ENCODE peak calls at places on chromosomes 5 and 9, in seven cellular contexts. T is GM23338, O is DND-41, N is HCT116, S is PC-3, P is astrocyte, F is MM.1S. K is an unnamed sample. For H3K36me3, the result is how much of the 10 kb centered on the place peaks cover.

GRCh38 chr5:163938595-163938994 is 433.2 kb downstream of the MAT2B start:
- DNase-seq in F (no peak), S (no peak), P (no peak), O (no peak), N (no peak), T (no peak), K (peak)

GRCh38 chr9:23775549-23775948 is 50.5 kb downstream of the ELAVL2 start:
- DNase-seq in T (no peak), F (no peak), N (no peak), S (peak), P (no peak), O (no peak), K (no peak)

GRCh38 chr5:154071799-154072781 is 33.3 kb downstream of the MFAP3 start:
- DNase-seq in O (peak), F (peak), T (peak), S (peak), N (peak), P (peak), K (peak)

GRCh38 chr5:138032028-138032571 is 779 bp downstream of the FAM13B start:
- DNase-seq in O (no peak), S (peak), N (no peak), T (peak), F (peak), P (peak), K (peak)

GRCh38 chr5:66477591-66477990 is 118.6 kb upstream of the MAST4 start:
- DNase-seq in S (no peak), F (no peak), O (no peak), P (no peak), N (no peak), T (no peak), K (no peak)

GRCh38 chr9:12166511-12166910 is 526.7 kb upstream of the TYRP1 start:
- DNase-seq in P (no peak), N (no peak), T (no peak), O (no peak), S (no peak), F (no peak), K (no peak)

GRCh38 chr9:115328228-115328627 is 210.3 kb upstream of the TNC start:
- DNase-seq in S (no peak), T (no peak), F (no peak), P (peak), O (no peak), N (no peak), K (peak)

GRCh38 chr9:90888941-90889340 is 87.3 kb downstream of the SYK start:
- DNase-seq in P (no peak), T (no peak), N (no peak), F (no peak), O (no peak), S (no peak), K (no peak)

GRCh38 chr5:73666891-73667290 is 40.9 kb downstream of the ARHGEF28 start:
- DNase-seq in S (no peak), N (no peak), P (no peak), T (no peak), F (no peak), O (no peak), K (no peak)

GRCh38 chr5:73668422-73669116 is 42.6 kb downstream of the ARHGEF28 start:
- DNase-seq in O (no peak), S (no peak), T (no peak), F (peak), N (no peak), P (no peak), K (no peak)

GRCh38 chr5:73664796-73665195 is 38.8 kb downstream of the ARHGEF28 start:
- DNase-seq in F (no peak), S (no peak), T (no peak), P (no peak), N (no peak), O (no peak), K (no peak)

GRCh38 chr5:73672130-73672529 is 46.1 kb downstream of the ARHGEF28 start:
- DNase-seq in P (no peak), O (no peak), S (no peak), T (no peak), N (no peak), F (no peak), K (no peak)

GRCh38 chr5:73668017-73668416 is 42.0 kb downstream of the ARHGEF28 start:
- DNase-seq in F (peak), O (no peak), T (no peak), S (no peak), P (no peak), N (no peak), K (no peak)
- H2AFZ ChIP-seq in F (peak), O (no peak), T (no peak), S (no peak), P (no peak), N (no peak), K (no peak)

DNA sequence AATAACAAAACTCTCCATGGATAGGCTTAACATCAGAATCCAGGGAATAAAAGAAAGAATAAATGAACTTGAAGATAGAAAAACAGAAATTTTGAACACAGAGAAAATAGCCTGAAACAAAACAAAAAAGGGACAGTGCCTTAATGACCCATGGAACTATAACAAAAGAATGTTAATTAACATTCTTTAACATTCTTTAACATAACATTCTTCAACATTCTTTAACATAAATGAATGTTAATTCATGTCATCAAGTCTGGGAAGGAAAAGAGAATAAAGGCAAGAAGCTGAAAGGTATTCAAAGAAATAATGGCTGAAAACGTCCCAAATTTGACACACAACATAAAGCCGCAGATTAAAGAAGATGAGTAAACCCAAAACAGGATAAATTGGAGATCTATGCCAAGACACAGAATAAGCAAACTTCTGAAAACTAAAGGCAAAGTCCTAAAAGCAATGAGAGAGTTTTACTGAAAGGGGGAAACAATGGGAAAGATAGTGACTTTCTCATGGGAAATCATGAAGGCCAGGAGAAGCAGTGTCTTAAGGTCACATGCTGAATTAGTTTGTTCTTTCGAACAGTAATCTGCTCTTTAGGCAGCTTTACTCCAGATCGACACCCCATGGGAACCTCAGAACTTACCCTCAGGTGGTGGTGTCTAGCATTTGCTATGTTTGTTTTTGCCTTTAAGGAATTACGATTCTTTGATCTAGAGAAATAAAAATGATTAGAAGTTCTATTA is 483.0 kb downstream of the KDM4C start:
- DNase-seq in P (no peak), F (no peak), S (no peak), N (no peak), O (no peak), T (peak), K (no peak)
- TF ChIP-seq EZH2 in P (no peak), F (no peak), S (no peak), N (no peak), O (no peak), T (no peak), K (no peak)

GRCh38 chr5:169647566-169647965 is 10.5 kb downstream of the DOCK2 start:
- DNase-seq in N (no peak), T (no peak), P (no peak), O (peak), S (no peak), F (peak), K (no peak)
- H3K36me3 ChIP-seq in N (under half), T (under half), P (under half), O (under half), S (under half), F (under half), K (under half)

DNA sequence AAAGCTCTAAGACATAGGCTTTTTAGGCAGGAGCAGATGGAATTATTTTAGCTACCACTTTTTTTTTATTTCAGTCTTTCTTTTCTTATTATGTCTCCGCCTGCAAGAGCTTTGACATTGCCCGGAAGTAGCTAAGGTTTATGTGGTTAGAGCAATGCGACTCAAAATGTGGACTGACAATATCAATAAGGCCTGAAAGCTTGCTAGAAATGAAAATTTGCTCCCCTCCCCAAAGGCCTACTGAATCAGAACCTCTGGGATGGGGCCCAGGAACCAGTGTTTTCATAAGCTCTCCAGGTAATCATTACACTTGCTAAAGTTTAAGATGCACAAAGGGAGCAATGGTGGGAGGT is 81.2 kb downstream of the SUSD1 start:
- DNase-seq in T (no peak), S (no peak), F (no peak), N (no peak), P (no peak), O (no peak), K (no peak)
- H2AFZ ChIP-seq in T (no peak), S (no peak), F (no peak), N (no peak), P (no peak), O (no peak), K (no peak)

GRCh38 chr9:127004946-127005769 is 90.6 kb downstream of the RALGPS1 start:
- DNase-seq in O (peak), P (peak), S (peak), F (peak), N (no peak), T (no peak), K (peak)

GRCh38 chr9:126999315-127000068 is 84.9 kb downstream of the RALGPS1 start:
- DNase-seq in S (no peak), N (no peak), P (no peak), F (peak), O (no peak), T (no peak), K (no peak)
- TF ChIP-seq EZH2 in S (no peak), N (no peak), P (no peak), F (no peak), O (no peak), T (no peak), K (no peak)

DNA sequence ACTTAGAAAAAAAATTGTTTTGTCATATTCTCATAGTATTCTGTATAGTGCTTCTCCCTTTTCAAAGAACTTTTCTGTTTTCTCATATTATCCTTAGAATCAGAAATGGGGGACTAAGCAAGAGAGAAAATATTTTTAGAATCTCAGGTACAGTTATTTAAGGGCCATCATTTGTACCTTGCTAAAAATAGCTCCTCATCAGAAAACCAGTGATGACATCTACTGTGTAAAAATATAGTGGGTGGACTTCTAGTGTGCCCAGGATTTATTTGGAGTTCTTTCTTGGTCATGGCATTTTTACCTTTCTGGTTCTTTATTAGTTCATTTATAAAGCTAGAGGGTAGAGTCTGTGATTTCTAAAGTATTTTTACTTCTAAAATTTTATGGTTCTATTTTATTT is 82.5 kb downstream of the CSNK1G3 start:
- DNase-seq in T (no peak), O (no peak), P (no peak), F (no peak), S (no peak), N (no peak), K (no peak)
- H3K36me3 ChIP-seq in T (under half), O (under half), P (under half), F (under half), S (under half), N (under half), K (under half)

K was measured in hepatocyte.